ENCODE peak calls at places on chromosomes 13 and 19, in four cellular contexts. E is HEK293T; U is stimulated activated CD8-positive, alpha-beta memory T cell treated with anti-CD3 and anti-CD28 coated beads, Interleukin-2, amount 100 ng/mL, for 1 hour; V is stimulated activated CD4-positive, alpha-beta T cell treated with anti-CD3 and anti-CD28 coated beads, Interleukin-2, amount 100 ng/mL, for 48 hours. F is an unnamed sample.

GRCh38 chr13:45102136-45102802 is 18.0 kb upstream of the GTF2F2 start:
- DNase-seq in E (no peak), V (no peak), U (no peak), F (no peak)

GRCh38 chr13:62663767-62664166 is 1248.1 kb upstream of the PCDH20 start:
- DNase-seq in V (no peak), E (no peak), U (no peak), F (no peak)

GRCh38 chr19:38650180-38650775 is 2.8 kb downstream of the ACTN4 start:
- DNase-seq in U (no peak), V (no peak), E (no peak), F (no peak)

GRCh38 chr13:87954116-87954515 is 282.9 kb downstream of the SLITRK5 start:
- DNase-seq in V (no peak), E (no peak), U (no peak), F (no peak)

GRCh38 chr13:83057119-83057518 is 825.2 kb downstream of the SLITRK1 start:
- DNase-seq in E (no peak), U (no peak), V (no peak), F (no peak)

GRCh38 chr19:6521718-6522646 is 8.8 kb upstream of the TNFSF9 start:
- DNase-seq in V (no peak), E (no peak), U (peak), F (peak)

GRCh38 chr13:59728896-59729545 is 434.7 kb downstream of the DIAPH3 start:
- DNase-seq in U (no peak), E (no peak), V (no peak), F (no peak)

GRCh38 chr19:16714702-16715294 is 4.8 kb upstream of the NWD1 start:
- DNase-seq in E (peak), U (no peak), V (peak), F (peak)

GRCh38 chr13:96810104-96810503 is 184.2 kb downstream of the OXGR1 start:
- DNase-seq in V (no peak), U (no peak), E (no peak), F (no peak)

GRCh38 chr13:97574926-97575325 is 141.0 kb downstream of the RAP2A start:
- DNase-seq in U (no peak), E (peak), V (no peak), F (no peak)

GRCh38 chr19:39765091-39766076 is 13.3 kb upstream of the LEUTX start:
- DNase-seq in V (peak), E (peak), U (no peak), F (peak)

GRCh38 chr13:113904411-113904810 is 40.5 kb upstream of the GAS6 start:
- DNase-seq in E (peak), V (no peak), U (no peak), F (peak)

GRCh38 chr13:49444517-49445395 is 682 bp downstream of the SETDB2 start:
- DNase-seq in V (peak), E (peak), U (peak), F (peak)

GRCh38 chr13:109243311-109243951 is 543.0 kb downstream of the IRS2 start:
- DNase-seq in E (no peak), U (no peak), V (no peak), F (no peak)